ENCODE peak calls at places on chromosomes 7 and 10, in five cellular contexts. L, H, K, W and E are unnamed samples.

GRCh38 chr7:76069238-76069638 is 21.3 kb downstream of the MDH2 start:
- DNase-seq in K (no peak), L (peak; percentile 82), W (peak; percentile 93), H (no peak), E (peak; percentile 72)

GRCh38 chr10:96287392-96288105 is 16.2 kb upstream of the BLNK start:
- DNase-seq in H (no peak), L (no peak), K (no peak), W (no peak), E (no peak)

GRCh38 chr10:124588736-124589451 is 127.3 kb downstream of the LHPP start:
- DNase-seq in K (no peak), L (peak; percentile 65), H (no peak), W (peak; percentile 9), E (no peak)

GRCh38 chr10:119222531-119222930 is 15.2 kb downstream of the GRK5 start:
- DNase-seq in K (no peak), L (no peak), H (no peak), W (no peak), E (no peak)

GRCh38 chr7:90067171-90067570 is 87.1 kb upstream of the STEAP1 start:
- DNase-seq in W (no peak), H (no peak), K (no peak), L (no peak), E (no peak)

GRCh38 chr10:30434273-30435067 is 486 bp downstream of the MAP3K8 start:
- DNase-seq in K (no peak), H (peak; percentile 63), W (peak; percentile 87), L (peak; percentile 90), E (peak; percentile 95)

GRCh38 chr7:147261693-147262092 is 1145.1 kb downstream of the CNTNAP2 start:
- DNase-seq in L (no peak), K (no peak), H (no peak), W (no peak), E (no peak)

GRCh38 chr10:3268025-3268424 is 95.4 kb upstream of the PITRM1 start:
- DNase-seq in W (no peak), H (no peak), L (no peak), K (no peak), E (no peak)